ENCODE peak calls at places on chromosomes 5 and 9, in five cellular contexts. One of them, this sample, is unnamed.

GRCh38 chr5:98769006-98769255 is 4.5 kb upstream of the RGMB start:
- DNase-seq in NCI-H2081: no peak
- DNase-seq in AG08396: no peak
- DNase-seq in DMS53: peak; percentile 69
- DNase-seq in RWPE1: no peak
- DNase-seq in this sample: no peak

GRCh38 chr9:97480174-97480573 is 21.3 kb upstream of the TMOD1 start:
- DNase-seq in NCI-H2081: no peak
- DNase-seq in AG08396: no peak
- DNase-seq in DMS53: no peak
- DNase-seq in RWPE1: no peak
- DNase-seq in this sample: no peak

GRCh38 chr5:68224561-68225187 is 9.1 kb downstream of the PIK3R1 start:
- DNase-seq in NCI-H2081: no peak
- DNase-seq in AG08396: no peak
- DNase-seq in DMS53: no peak
- DNase-seq in RWPE1: peak; percentile 24
- DNase-seq in this sample: no peak

GRCh38 chr5:173238312-173239232 is 3.6 kb upstream of the NKX2-5 start:
- DNase-seq in NCI-H2081: no peak
- DNase-seq in AG08396: no peak
- DNase-seq in DMS53: peak; percentile 48
- DNase-seq in RWPE1: no peak
- DNase-seq in this sample: peak; percentile 35

GRCh38 chr9:35832814-35833213 is 3.8 kb downstream of the TMEM8B start:
- DNase-seq in NCI-H2081: no peak
- DNase-seq in AG08396: no peak
- DNase-seq in DMS53: peak; percentile 42
- DNase-seq in RWPE1: no peak
- DNase-seq in this sample: no peak

GRCh38 chr9:114317665-114318357 is 5.1 kb upstream of the ORM1 start:
- DNase-seq in NCI-H2081: no peak
- DNase-seq in AG08396: peak; percentile 45
- DNase-seq in DMS53: no peak
- DNase-seq in RWPE1: no peak
- DNase-seq in this sample: no peak

GRCh38 chr5:32827981-32828380 is 116.9 kb downstream of the NPR3 start:
- DNase-seq in NCI-H2081: no peak
- DNase-seq in AG08396: no peak
- DNase-seq in DMS53: no peak
- DNase-seq in RWPE1: no peak
- DNase-seq in this sample: no peak

GRCh38 chr5:151618907-151619306 is 27.8 kb upstream of the FAT2 start:
- DNase-seq in NCI-H2081: no peak
- DNase-seq in AG08396: no peak
- DNase-seq in DMS53: no peak
- DNase-seq in RWPE1: no peak
- DNase-seq in this sample: no peak

GRCh38 chr9:120909904-120910303 is 16.7 kb downstream of the TRAF1 start:
- DNase-seq in NCI-H2081: no peak
- DNase-seq in AG08396: no peak
- DNase-seq in DMS53: peak; percentile 21
- DNase-seq in RWPE1: peak; percentile 45
- DNase-seq in this sample: no peak

GRCh38 chr9:84874583-84874982 is 205.1 kb downstream of the NTRK2 start:
- DNase-seq in NCI-H2081: no peak
- DNase-seq in AG08396: no peak
- DNase-seq in DMS53: no peak
- DNase-seq in RWPE1: no peak
- DNase-seq in this sample: peak; percentile 41

GRCh38 chr9:133539434-133539833 is 4.9 kb downstream of the ADAMTSL2 start:
- DNase-seq in NCI-H2081: no peak
- DNase-seq in AG08396: no peak
- DNase-seq in DMS53: no peak
- DNase-seq in RWPE1: no peak
- DNase-seq in this sample: no peak

GRCh38 chr9:38227061-38227540 is 158.1 kb upstream of the SHB start:
- DNase-seq in NCI-H2081: peak; percentile 57
- DNase-seq in AG08396: peak; percentile 50
- DNase-seq in DMS53: peak; percentile 97
- DNase-seq in RWPE1: peak; percentile 83
- DNase-seq in this sample: peak; percentile 99

GRCh38 chr5:132866342-132867045 is at the start of the genes GDF9 and UQCRQ:
- DNase-seq in NCI-H2081: peak; percentile 98
- DNase-seq in AG08396: peak; percentile 95
- DNase-seq in DMS53: peak; percentile 100
- DNase-seq in RWPE1: peak; percentile 99
- DNase-seq in this sample: peak; percentile 97

GRCh38 chr9:84838879-84839278 is 169.3 kb downstream of the NTRK2 start:
- DNase-seq in NCI-H2081: no peak
- DNase-seq in AG08396: no peak
- DNase-seq in DMS53: no peak
- DNase-seq in RWPE1: no peak
- DNase-seq in this sample: no peak

This sample was measured in NCI-H146.